ENCODE peak calls at places on chromosomes 3 and 15, in six cellular contexts. K is uterus, I is Panc1, B is body of pancreas, Y is heart right ventricle, A is A673. U is an unnamed sample. For H3K4me1, the result is how much of the 10 kb centered on the place peaks cover.

GRCh38 chr3:20658491-20658890 is 472.5 kb upstream of the SGO1 start:
- DNase-seq in A (no peak), K (no peak), Y (no peak), B (no peak), I (no peak), U (no peak)

GRCh38 chr3:197327701-197328100 is 29.3 kb upstream of the DLG1 start:
- DNase-seq in A (no peak), B (no peak), K (no peak), I (no peak), Y (no peak), U (no peak)

GRCh38 chr3:9226326-9226725 is 23.1 kb downstream of the SRGAP3 start:
- DNase-seq in Y (no peak), I (no peak), B (no peak), K (peak), A (no peak), U (no peak)

GRCh38 chr3:126085841-126086240 is 1.9 kb upstream of the SLC41A3 start:
- DNase-seq in Y (no peak), I (no peak), A (no peak), B (no peak), K (no peak), U (no peak)

GRCh38 chr3:40387001-40387894 is at the start of gene ENTPD3:
- DNase-seq in K (no peak), Y (no peak), A (peak), I (no peak), B (peak), U (peak)

GRCh38 chr3:106825962-106826605 is 551.2 kb upstream of the CCDC54 start:
- DNase-seq in I (no peak), B (no peak), K (no peak), A (peak), Y (no peak), U (no peak)

GRCh38 chr15:45121706-45122417 is 7.7 kb downstream of the DUOXA2 start:
- DNase-seq in K (no peak), I (peak), A (no peak), Y (no peak), B (no peak), U (peak)

GRCh38 chr3:17771177-17772048 is 29.0 kb upstream of the TBC1D5 start:
- DNase-seq in Y (no peak), K (no peak), B (no peak), I (no peak), A (no peak), U (no peak)

GRCh38 chr3:58427661-58428361 is 5.8 kb downstream of the PDHB start:
- DNase-seq in B (no peak), K (no peak), Y (no peak), I (no peak), A (no peak), U (no peak)

GRCh38 chr3:76943671-76944070 is 96.2 kb upstream of the ROBO2 start:
- DNase-seq in A (peak), Y (no peak), K (no peak), B (no peak), I (peak), U (no peak)

GRCh38 chr3:9552252-9552999 is 1.2 kb downstream of the LHFPL4 start:
- DNase-seq in Y (peak), A (peak), I (no peak), K (peak), B (peak), U (no peak)

GRCh38 chr15:55698653-55699052 is 44.3 kb downstream of the PRTG start:
- DNase-seq in Y (no peak), B (no peak), I (no peak), K (no peak), A (no peak), U (no peak)

GRCh38 chr3:57281710-57282109 is 10.8 kb downstream of the ASB14 start:
- DNase-seq in A (no peak), B (no peak), Y (no peak), I (no peak), K (no peak), U (no peak)

GRCh38 chr3:160998581-160998980 is 106.6 kb downstream of the B3GALNT1 start:
- DNase-seq in I (no peak), B (no peak), A (no peak), Y (no peak), K (no peak), U (no peak)

GRCh38 chr15:78364233-78364632 is 24.1 kb downstream of the CRABP1 start:
- DNase-seq in K (no peak), Y (no peak), B (no peak), A (peak), I (no peak), U (no peak)

GRCh38 chr15:39874890-39875549 is 45.0 kb downstream of the GPR176 start:
- DNase-seq in I (peak), Y (no peak), K (no peak), A (peak), B (peak), U (no peak)

GRCh38 chr3:187950671-187951070 is 203.3 kb upstream of the LPP start:
- DNase-seq in K (no peak), B (no peak), Y (no peak), A (no peak), I (no peak), U (no peak)
- H3K4me3 ChIP-seq in K (no peak), B (no peak), Y (no peak), A (no peak), I (no peak), U (no peak)

GRCh38 chr15:67838789-67839332 is 984 bp downstream of the RNU6-1 start:
- DNase-seq in B (peak), K (peak), I (no peak), A (peak), Y (no peak), U (peak)

GRCh38 chr15:67840747-67841634 is 1.1 kb upstream of the RNU6-1 start:
- DNase-seq in A (no peak), Y (no peak), B (peak), I (no peak), K (no peak), U (peak)

GRCh38 chr15:67836955-67837354 is 2.9 kb downstream of the RNU6-1 start:
- DNase-seq in Y (no peak), I (no peak), K (no peak), B (no peak), A (no peak), U (no peak)

GRCh38 chr15:67839929-67840746 is at the start of gene RNU6-1:
- DNase-seq in Y (peak), K (peak), A (peak), I (peak), B (peak), U (peak)

GRCh38 chr15:67839358-67839928 is 402 bp downstream of the RNU6-1 start:
- DNase-seq in B (no peak), A (peak), K (no peak), Y (no peak), I (peak), U (peak)
- H3K27ac ChIP-seq in B (peak), A (peak), K (peak), Y (peak), I (peak), U (no peak)

GRCh38 chr3:112973325-112974177 is 1.4 kb downstream of the CD200R1 start:
- DNase-seq in A (no peak), I (no peak), B (no peak), K (no peak), Y (no peak), U (no peak)
- H3K4me1 ChIP-seq in A (under half), I (under half), B (under half), K (under half), Y (under half), U (under half)

DNA sequence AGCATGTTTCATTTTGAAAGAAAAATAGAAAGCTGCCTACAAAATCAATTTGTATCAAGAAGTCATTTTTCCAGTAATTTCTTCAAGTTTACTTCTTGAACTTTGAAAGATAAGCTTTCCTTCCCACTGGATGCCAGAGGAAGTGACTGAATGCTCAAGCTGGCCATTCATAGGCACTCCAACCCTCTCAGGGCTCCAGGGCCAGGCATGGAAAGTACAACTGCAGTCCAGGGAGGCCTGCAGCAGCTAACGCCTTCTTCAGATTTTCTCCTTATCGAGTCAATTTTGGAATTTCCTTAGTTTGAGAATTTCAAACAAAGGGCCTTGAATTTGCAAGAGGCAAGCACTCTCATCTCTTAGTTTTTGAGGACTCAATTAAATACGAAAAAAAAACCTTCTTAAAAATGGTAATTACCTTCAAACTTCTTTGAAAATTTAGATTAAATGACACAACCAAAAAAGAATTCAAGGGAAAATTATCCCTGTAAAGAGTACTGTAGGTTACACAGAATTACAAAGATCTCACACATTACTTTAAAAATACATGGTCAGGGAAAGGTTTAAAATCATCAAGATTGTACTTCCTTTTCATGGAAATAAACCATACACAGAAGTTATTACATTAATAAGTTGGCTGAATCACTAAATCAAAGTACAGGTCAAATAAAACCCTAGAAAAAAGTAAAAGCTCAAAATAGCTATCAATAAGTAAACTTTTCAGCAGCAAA is 2.5 kb downstream of the UBP1 start:
- DNase-seq in Y (peak), A (peak), I (no peak), B (peak), K (no peak), U (peak)
- H3K4me3 ChIP-seq in Y (peak), A (peak), I (peak), B (no peak), K (peak), U (peak)

GRCh38 chr15:23877502-23878412 is 190.7 kb upstream of the NDN start:
- DNase-seq in B (peak), A (peak), K (peak), Y (peak), I (no peak), U (no peak)
- H3K27ac ChIP-seq in B (no peak), A (no peak), K (no peak), Y (no peak), I (no peak), U (no peak)

GRCh38 chr15:90009301-90010063 is 8.4 kb downstream of the ZNF710 start:
- DNase-seq in A (no peak), Y (no peak), B (no peak), I (no peak), K (no peak), U (no peak)
- H3K4me1 ChIP-seq in A (under half), Y (under half), B (under half), I (under half), K (under half), U (under half)

GRCh38 chr3:171412054-171412453 is 48.2 kb downstream of the TNIK start:
- DNase-seq in B (no peak), Y (no peak), I (no peak), K (no peak), A (no peak), U (no peak)
- H3K4me3 ChIP-seq in B (no peak), Y (no peak), I (no peak), K (no peak), A (no peak), U (no peak)

DNA sequence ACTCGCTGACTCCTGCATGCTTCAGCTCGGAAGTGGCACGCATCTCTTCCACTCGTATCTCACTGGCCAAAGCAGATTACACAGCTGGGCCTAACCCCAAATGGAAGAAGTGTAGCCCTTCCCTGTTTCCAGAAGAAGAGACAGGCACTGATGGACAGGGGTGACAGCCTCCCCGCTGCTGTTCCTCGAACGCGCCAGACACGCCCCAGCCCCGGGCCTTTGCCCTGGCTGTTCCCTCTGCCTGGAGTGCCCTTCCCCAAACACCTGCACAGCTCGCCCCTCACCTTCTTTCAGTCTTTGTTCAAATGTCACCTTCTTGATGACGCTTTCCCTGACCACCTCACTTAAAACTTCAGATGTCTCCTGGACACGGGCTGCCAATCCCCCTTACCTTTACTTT is 26.0 kb upstream of the CYP11A1 start:
- DNase-seq in K (no peak), A (no peak), B (no peak), Y (no peak), I (no peak), U (no peak)
- H3K27ac ChIP-seq in K (no peak), A (no peak), B (no peak), Y (no peak), I (no peak), U (no peak)